ENCODE peak calls at places on chromosomes 3 and 15, in four cellular contexts. K is H9, J is trophoblast cell, H is H1. F is an unnamed sample.

GRCh38 chr15:47997170-47997569 is 123.6 kb upstream of the SLC24A5 start:
- DNase-seq in K (no peak), J (no peak), H (no peak), F (no peak)

GRCh38 chr3:122911901-122912300 is 115.7 kb downstream of the SEMA5B start:
- DNase-seq in J (no peak), K (no peak), H (no peak), F (no peak)

GRCh38 chr3:23994247-23994574 is 49.1 kb downstream of the NR1D2 start:
- DNase-seq in J (no peak), K (no peak), H (no peak), F (no peak)

GRCh38 chr15:68553994-68554715 is 24.6 kb upstream of the CORO2B start:
- DNase-seq in H (no peak), J (peak), K (peak), F (peak)

GRCh38 chr15:99123706-99124451 is 19.0 kb downstream of the SYNM start:
- DNase-seq in H (no peak), K (peak), J (peak), F (peak)

GRCh38 chr3:43013743-43014155 is 34.6 kb downstream of the GASK1A start:
- DNase-seq in K (no peak), J (no peak), H (no peak), F (no peak)

GRCh38 chr15:70030851-70031645 is 66.7 kb downstream of the TLE3 start:
- DNase-seq in K (no peak), H (no peak), J (no peak), F (no peak)

GRCh38 chr3:187172929-187173328 is 24.4 kb upstream of the RTP1 start:
- DNase-seq in J (no peak), H (no peak), K (no peak), F (no peak)

GRCh38 chr15:63494406-63494805 is 10.0 kb upstream of the USP3 start:
- DNase-seq in K (no peak), H (no peak), J (no peak), F (no peak)

GRCh38 chr3:46936733-46937250 is 39.8 kb downstream of the CCDC12 start:
- DNase-seq in J (no peak), K (no peak), H (no peak), F (no peak)

GRCh38 chr3:165185707-165186327 is 10.4 kb downstream of the SLITRK3 start:
- DNase-seq in H (no peak), K (peak), J (peak), F (peak)

GRCh38 chr3:152737021-152737908 is 97.7 kb upstream of the P2RY1 start:
- DNase-seq in J (no peak), K (no peak), H (no peak), F (no peak)

GRCh38 chr15:61155741-61156700 is 73.1 kb downstream of the RORA start:
- DNase-seq in H (no peak), K (no peak), J (no peak), F (no peak)

GRCh38 chr3:43632269-43632733 is 10.5 kb upstream of the ANO10 start:
- DNase-seq in J (peak), K (no peak), H (no peak), F (no peak)

GRCh38 chr3:11236588-11237461 is 35.4 kb upstream of the ATG7 start:
- DNase-seq in K (peak), H (peak), J (peak), F (peak)

GRCh38 chr3:52289747-52290595 is 2.3 kb downstream of the GLYCTK start:
- DNase-seq in J (no peak), H (no peak), K (no peak), F (no peak)

GRCh38 chr15:48683991-48684765 is 38.7 kb upstream of the FBN1 start:
- DNase-seq in H (no peak), K (no peak), J (peak), F (no peak)

GRCh38 chr3:46646700-46647099 is 34.4 kb downstream of the FAM240A start:
- DNase-seq in K (peak), H (no peak), J (no peak), F (no peak)

GRCh38 chr15:40344217-40344616 is 3.5 kb upstream of the CCDC9B start:
- DNase-seq in H (no peak), J (no peak), K (no peak), F (no peak)

GRCh38 chr3:12870942-12871341 is 29.6 kb upstream of the RPL32 start:
- DNase-seq in H (no peak), K (no peak), J (peak), F (no peak)

GRCh38 chr15:52783929-52784798 is 6.0 kb downstream of the ONECUT1 start:
- DNase-seq in K (peak), H (no peak), J (no peak), F (peak)

GRCh38 chr3:189304465-189305341 is 132.9 kb downstream of the TPRG1 start:
- DNase-seq in J (peak), H (peak), K (peak), F (no peak)

GRCh38 chr15:26314577-26314976 is 451.4 kb upstream of the ATP10A start:
- DNase-seq in K (no peak), J (no peak), H (no peak), F (no peak)

GRCh38 chr3:162738778-162739177 is 1242.2 kb downstream of the OTOL1 start:
- DNase-seq in K (no peak), H (no peak), J (no peak), F (no peak)

GRCh38 chr3:177686671-177687070 is 489.4 kb upstream of the TBL1XR1 start:
- DNase-seq in J (no peak), K (no peak), H (no peak), F (no peak)

GRCh38 chr3:73945553-73945952 is 320.8 kb upstream of the PDZRN3 start:
- DNase-seq in K (no peak), J (no peak), H (no peak), F (no peak)
- H2BK12ac ChIP-seq in K (no peak), J (no peak), H (no peak), F (no peak)

GRCh38 chr15:80779658-80780415 is 667 bp downstream of the CEMIP start:
- DNase-seq in H (peak), K (peak), J (peak), F (peak)

GRCh38 chr15:80777836-80778620 is 1.1 kb upstream of the CEMIP start:
- DNase-seq in K (no peak), J (peak), H (no peak), F (no peak)

GRCh38 chr15:80778621-80778963 is 578 bp upstream of the CEMIP start:
- DNase-seq in K (no peak), H (no peak), J (no peak), F (no peak)

GRCh38 chr15:80778964-80779657 is at the start of gene CEMIP:
- DNase-seq in K (peak), J (peak), H (peak), F (peak)

GRCh38 chr15:80780416-80781221 is 1.4 kb downstream of the CEMIP start:
- DNase-seq in H (peak), K (peak), J (no peak), F (peak)
- H3K14ac ChIP-seq in H (no peak), K (no peak), J (no peak), F (no peak)

GRCh38 chr15:73988075-73988969 is 3.8 kb downstream of the STOML1 start:
- DNase-seq in H (no peak), J (peak), K (no peak), F (no peak)
- H2BK12ac ChIP-seq in H (no peak), J (no peak), K (no peak), F (no peak)

DNA sequence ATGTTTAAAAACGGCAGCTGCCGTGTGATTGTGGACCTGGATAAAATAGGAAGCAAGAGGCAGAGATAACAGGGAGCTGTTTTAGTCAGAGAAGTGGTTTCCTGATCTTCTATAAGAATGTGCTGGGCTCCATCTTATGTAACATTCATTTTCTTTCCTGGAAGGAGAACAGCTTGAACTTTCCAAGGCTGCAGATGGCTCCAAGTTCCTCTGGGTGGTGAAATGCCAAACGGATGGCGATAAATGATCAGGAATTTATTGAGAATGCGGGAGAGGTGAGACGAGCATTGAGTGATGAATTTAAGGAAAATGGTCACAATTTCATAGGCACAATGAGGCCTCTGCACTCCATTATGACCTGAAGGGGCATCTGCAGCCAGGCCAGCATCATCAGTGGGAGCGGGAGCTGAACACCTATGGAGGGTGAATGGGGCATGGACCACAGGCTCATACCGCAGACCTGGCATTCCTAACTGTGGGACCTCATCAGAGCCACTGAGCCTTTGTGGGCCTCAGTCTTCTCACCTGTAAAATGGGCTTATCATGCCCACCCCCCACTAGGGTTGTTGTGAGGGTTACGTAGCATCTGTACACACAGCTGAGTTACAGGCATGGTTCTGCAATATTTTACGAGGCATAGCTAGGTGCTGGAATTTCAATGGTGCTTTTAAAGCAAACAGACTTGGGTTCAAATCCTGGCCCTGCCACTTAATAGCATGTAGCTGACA is 17.1 kb downstream of the MGLL start:
- DNase-seq in K (no peak), H (no peak), J (peak), F (no peak)
- H3K14ac ChIP-seq in K (no peak), H (no peak), J (no peak), F (no peak)

GRCh38 chr3:72810659-72811434 is 37.4 kb downstream of the SHQ1 start:
- DNase-seq in K (no peak), H (no peak), J (no peak), F (no peak)
- H2BK12ac ChIP-seq in K (no peak), H (no peak), J (no peak), F (no peak)

F was measured in neuronal stem cell.